ENCODE peak calls at places on chromosomes 6 and 20, in ten cellular contexts. One of them, this sample, is unnamed.

GRCh38 chr20:63052571-63053429 is 46.0 kb upstream of the BHLHE23 start:
- DNase-seq in pancreas: no peak
- DNase-seq in HFFc6: no peak
- DNase-seq in A549: no peak
- DNase-seq in HL-60: no peak
- DNase-seq in AG09309: no peak
- DNase-seq in AG04450: no peak
- DNase-seq in spleen: peak; percentile 64
- DNase-seq in colonic mucosa: no peak
- DNase-seq in fibroblast of pulmonary artery: no peak
- DNase-seq in this sample: no peak

GRCh38 chr6:38015341-38015740 is 195.8 kb downstream of the ZFAND3 start:
- DNase-seq in HL-60: no peak
- DNase-seq in HFFc6: no peak
- DNase-seq in pancreas: no peak
- DNase-seq in colonic mucosa: no peak
- DNase-seq in fibroblast of pulmonary artery: no peak
- DNase-seq in A549: no peak
- DNase-seq in spleen: no peak
- DNase-seq in AG04450: no peak
- DNase-seq in AG09309: no peak
- DNase-seq in this sample: no peak

GRCh38 chr6:6634735-6635075 is 46.2 kb downstream of the LY86 start:
- DNase-seq in colonic mucosa: no peak
- DNase-seq in pancreas: no peak
- DNase-seq in fibroblast of pulmonary artery: no peak
- DNase-seq in HL-60: no peak
- DNase-seq in A549: no peak
- DNase-seq in HFFc6: no peak
- DNase-seq in AG04450: no peak
- DNase-seq in AG09309: no peak
- DNase-seq in spleen: no peak
- DNase-seq in this sample: no peak

GRCh38 chr6:45255434-45255833 is 72.7 kb upstream of the RUNX2 start:
- DNase-seq in HL-60: no peak
- DNase-seq in HFFc6: no peak
- DNase-seq in pancreas: no peak
- DNase-seq in AG09309: no peak
- DNase-seq in AG04450: no peak
- DNase-seq in colonic mucosa: no peak
- DNase-seq in A549: no peak
- DNase-seq in spleen: no peak
- DNase-seq in fibroblast of pulmonary artery: no peak
- DNase-seq in this sample: no peak

GRCh38 chr6:116106146-116106545 is 5.5 kb downstream of the NT5DC1 start:
- DNase-seq in pancreas: no peak
- DNase-seq in AG09309: no peak
- DNase-seq in A549: no peak
- DNase-seq in spleen: no peak
- DNase-seq in colonic mucosa: no peak
- DNase-seq in fibroblast of pulmonary artery: peak; percentile 79
- DNase-seq in HL-60: no peak
- DNase-seq in HFFc6: no peak
- DNase-seq in AG04450: no peak
- DNase-seq in this sample: no peak

GRCh38 chr20:21006611-21007010 is 99.5 kb downstream of the LINC00237 start:
- DNase-seq in fibroblast of pulmonary artery: no peak
- DNase-seq in pancreas: no peak
- DNase-seq in AG04450: no peak
- DNase-seq in AG09309: no peak
- DNase-seq in HFFc6: no peak
- DNase-seq in A549: no peak
- DNase-seq in colonic mucosa: no peak
- DNase-seq in spleen: no peak
- DNase-seq in HL-60: no peak
- DNase-seq in this sample: no peak

GRCh38 chr6:26053929-26054658 is 33.1 kb upstream of the HFE start:
- DNase-seq in AG09309: no peak
- DNase-seq in colonic mucosa: no peak
- DNase-seq in A549: peak; percentile 28
- DNase-seq in HL-60: no peak
- DNase-seq in spleen: no peak
- DNase-seq in fibroblast of pulmonary artery: no peak
- DNase-seq in AG04450: no peak
- DNase-seq in pancreas: no peak
- DNase-seq in HFFc6: no peak
- DNase-seq in this sample: no peak

GRCh38 chr20:10672579-10673127 is 1.1 kb downstream of the JAG1 start:
- DNase-seq in AG09309: no peak
- DNase-seq in HL-60: peak; percentile 63
- DNase-seq in AG04450: no peak
- DNase-seq in A549: no peak
- DNase-seq in spleen: peak; percentile 92
- DNase-seq in pancreas: peak; percentile 65
- DNase-seq in HFFc6: peak; percentile 37
- DNase-seq in fibroblast of pulmonary artery: peak; percentile 57
- DNase-seq in colonic mucosa: peak; percentile 69
- DNase-seq in this sample: peak; percentile 39

GRCh38 chr20:1892122-1892385 is 3.2 kb upstream of the SIRPA start:
- DNase-seq in spleen: peak; percentile 58
- DNase-seq in colonic mucosa: no peak
- DNase-seq in fibroblast of pulmonary artery: no peak
- DNase-seq in HL-60: no peak
- DNase-seq in pancreas: no peak
- DNase-seq in A549: no peak
- DNase-seq in AG04450: no peak
- DNase-seq in AG09309: no peak
- DNase-seq in HFFc6: no peak
- DNase-seq in this sample: no peak

GRCh38 chr20:45100563-45101245 is at the start of gene KCNS1:
- DNase-seq in colonic mucosa: no peak
- DNase-seq in AG09309: no peak
- DNase-seq in fibroblast of pulmonary artery: no peak
- DNase-seq in A549: no peak
- DNase-seq in HFFc6: no peak
- DNase-seq in pancreas: peak; percentile 33
- DNase-seq in HL-60: no peak
- DNase-seq in AG04450: no peak
- DNase-seq in spleen: no peak
- DNase-seq in this sample: peak; percentile 59

GRCh38 chr6:5906842-5907241 is 99.9 kb downstream of the NRN1 start:
- DNase-seq in pancreas: no peak
- DNase-seq in colonic mucosa: no peak
- DNase-seq in A549: no peak
- DNase-seq in HL-60: no peak
- DNase-seq in AG09309: no peak
- DNase-seq in fibroblast of pulmonary artery: no peak
- DNase-seq in spleen: no peak
- DNase-seq in HFFc6: no peak
- DNase-seq in AG04450: no peak
- DNase-seq in this sample: no peak

GRCh38 chr6:143522034-143522600 is 10.6 kb upstream of the FUCA2 start:
- DNase-seq in fibroblast of pulmonary artery: no peak
- DNase-seq in HL-60: no peak
- DNase-seq in AG09309: no peak
- DNase-seq in AG04450: no peak
- DNase-seq in spleen: no peak
- DNase-seq in colonic mucosa: no peak
- DNase-seq in HFFc6: no peak
- DNase-seq in pancreas: no peak
- DNase-seq in A549: no peak
- DNase-seq in this sample: no peak

GRCh38 chr6:31806470-31807272 is at the start of gene LSM2:
- DNase-seq in HFFc6: peak; percentile 97
- DNase-seq in HL-60: peak; percentile 96
- DNase-seq in pancreas: peak; percentile 98
- DNase-seq in fibroblast of pulmonary artery: peak; percentile 98
- DNase-seq in AG09309: peak; percentile 90
- DNase-seq in A549: peak; percentile 94
- DNase-seq in colonic mucosa: peak; percentile 96
- DNase-seq in spleen: peak; percentile 99
- DNase-seq in AG04450: peak; percentile 93
- DNase-seq in this sample: peak; percentile 96
- TF ChIP-seq CTCF in HFFc6: peak; percentile 68
- TF ChIP-seq CTCF in HL-60: no peak
- TF ChIP-seq CTCF in pancreas: no peak
- TF ChIP-seq CTCF in fibroblast of pulmonary artery: no peak
- TF ChIP-seq CTCF in AG09309: no peak
- TF ChIP-seq CTCF in A549: peak; percentile 31
- TF ChIP-seq CTCF in colonic mucosa: no peak
- TF ChIP-seq CTCF in spleen: peak; percentile 24
- TF ChIP-seq CTCF in AG04450: peak; percentile 18
- TF ChIP-seq CTCF in this sample: peak; percentile 28

GRCh38 chr20:64238115-64238825 is 17.3 kb upstream of the PCMTD2 start:
- DNase-seq in HL-60: no peak
- DNase-seq in HFFc6: no peak
- DNase-seq in fibroblast of pulmonary artery: no peak
- DNase-seq in colonic mucosa: no peak
- DNase-seq in AG09309: no peak
- DNase-seq in spleen: peak; percentile 38
- DNase-seq in AG04450: no peak
- DNase-seq in A549: no peak
- DNase-seq in pancreas: no peak
- DNase-seq in this sample: no peak

GRCh38 chr20:64239449-64240242 is 15.9 kb upstream of the PCMTD2 start:
- DNase-seq in fibroblast of pulmonary artery: no peak
- DNase-seq in pancreas: no peak
- DNase-seq in HFFc6: no peak
- DNase-seq in A549: no peak
- DNase-seq in colonic mucosa: no peak
- DNase-seq in AG09309: no peak
- DNase-seq in AG04450: no peak
- DNase-seq in spleen: peak; percentile 48
- DNase-seq in HL-60: no peak
- DNase-seq in this sample: no peak

GRCh38 chr20:64240243-64241015 is 15.1 kb upstream of the PCMTD2 start:
- DNase-seq in A549: no peak
- DNase-seq in pancreas: no peak
- DNase-seq in HFFc6: no peak
- DNase-seq in colonic mucosa: no peak
- DNase-seq in AG04450: no peak
- DNase-seq in spleen: peak; percentile 56
- DNase-seq in AG09309: no peak
- DNase-seq in HL-60: no peak
- DNase-seq in fibroblast of pulmonary artery: no peak
- DNase-seq in this sample: no peak

GRCh38 chr20:64237316-64237715 is 18.2 kb upstream of the PCMTD2 start:
- DNase-seq in spleen: peak; percentile 65
- DNase-seq in AG04450: no peak
- DNase-seq in HFFc6: no peak
- DNase-seq in AG09309: no peak
- DNase-seq in fibroblast of pulmonary artery: no peak
- DNase-seq in colonic mucosa: no peak
- DNase-seq in pancreas: no peak
- DNase-seq in HL-60: no peak
- DNase-seq in A549: no peak
- DNase-seq in this sample: no peak

GRCh38 chr20:64238851-64239387 is 16.6 kb upstream of the PCMTD2 start:
- DNase-seq in fibroblast of pulmonary artery: no peak
- DNase-seq in colonic mucosa: no peak
- DNase-seq in AG04450: no peak
- DNase-seq in HL-60: no peak
- DNase-seq in HFFc6: no peak
- DNase-seq in spleen: no peak
- DNase-seq in A549: no peak
- DNase-seq in AG09309: no peak
- DNase-seq in pancreas: no peak
- DNase-seq in this sample: no peak
- TF ChIP-seq CTCF in fibroblast of pulmonary artery: no peak
- TF ChIP-seq CTCF in colonic mucosa: no peak
- TF ChIP-seq CTCF in AG04450: no peak
- TF ChIP-seq CTCF in HL-60: no peak
- TF ChIP-seq CTCF in HFFc6: no peak
- TF ChIP-seq CTCF in spleen: no peak
- TF ChIP-seq CTCF in A549: no peak
- TF ChIP-seq CTCF in AG09309: no peak
- TF ChIP-seq CTCF in pancreas: no peak
- TF ChIP-seq CTCF in this sample: no peak

GRCh38 chr20:34850969-34851368 is 21.7 kb downstream of the GGT7 start:
- DNase-seq in fibroblast of pulmonary artery: no peak
- DNase-seq in HL-60: no peak
- DNase-seq in AG04450: no peak
- DNase-seq in colonic mucosa: no peak
- DNase-seq in spleen: no peak
- DNase-seq in pancreas: no peak
- DNase-seq in HFFc6: no peak
- DNase-seq in A549: no peak
- DNase-seq in AG09309: no peak
- DNase-seq in this sample: no peak
- TF ChIP-seq CTCF in fibroblast of pulmonary artery: no peak
- TF ChIP-seq CTCF in HL-60: no peak
- TF ChIP-seq CTCF in AG04450: no peak
- TF ChIP-seq CTCF in colonic mucosa: no peak
- TF ChIP-seq CTCF in spleen: no peak
- TF ChIP-seq CTCF in pancreas: no peak
- TF ChIP-seq CTCF in HFFc6: no peak
- TF ChIP-seq CTCF in A549: no peak
- TF ChIP-seq CTCF in AG09309: no peak
- TF ChIP-seq CTCF in this sample: no peak

GRCh38 chr20:3767434-3768341 is at the start of gene ADISSP:
- DNase-seq in A549: peak; percentile 99
- DNase-seq in fibroblast of pulmonary artery: peak; percentile 99
- DNase-seq in colonic mucosa: peak; percentile 98
- DNase-seq in HFFc6: peak; percentile 98
- DNase-seq in spleen: peak; percentile 100
- DNase-seq in AG04450: peak; percentile 95
- DNase-seq in AG09309: peak; percentile 89
- DNase-seq in HL-60: peak; percentile 99
- DNase-seq in pancreas: peak; percentile 98
- DNase-seq in this sample: peak; percentile 97
- TF ChIP-seq CTCF in A549: no peak
- TF ChIP-seq CTCF in fibroblast of pulmonary artery: peak; percentile 3
- TF ChIP-seq CTCF in colonic mucosa: no peak
- TF ChIP-seq CTCF in HFFc6: no peak
- TF ChIP-seq CTCF in spleen: no peak
- TF ChIP-seq CTCF in AG04450: peak; percentile 28
- TF ChIP-seq CTCF in AG09309: no peak
- TF ChIP-seq CTCF in HL-60: no peak
- TF ChIP-seq CTCF in pancreas: no peak
- TF ChIP-seq CTCF in this sample: no peak

DNA sequence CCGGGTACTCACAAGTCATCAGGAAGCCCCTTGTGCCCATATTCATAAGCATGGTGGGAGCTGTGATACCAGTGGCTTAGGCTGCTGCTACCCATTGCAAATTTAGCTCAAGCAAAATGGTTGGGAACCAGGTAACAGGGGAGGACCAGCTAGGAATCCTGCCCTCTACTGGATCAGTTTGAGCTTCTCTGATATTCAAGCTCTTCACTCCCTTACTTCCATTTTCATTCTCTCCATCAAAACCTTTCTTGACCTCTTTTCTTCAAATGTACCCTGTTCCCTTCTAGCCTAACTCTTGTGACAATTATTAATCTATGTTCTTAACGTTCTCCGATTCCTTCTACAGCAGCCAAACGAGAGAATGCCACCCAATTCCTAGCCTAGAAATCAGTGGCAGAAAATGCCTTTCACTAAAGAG is 9.7 kb downstream of the NOL7 start:
- DNase-seq in colonic mucosa: no peak
- DNase-seq in AG09309: no peak
- DNase-seq in A549: peak; percentile 56
- DNase-seq in AG04450: no peak
- DNase-seq in pancreas: no peak
- DNase-seq in fibroblast of pulmonary artery: peak; percentile 65
- DNase-seq in HFFc6: peak; percentile 28
- DNase-seq in spleen: no peak
- DNase-seq in HL-60: no peak
- DNase-seq in this sample: no peak
- TF ChIP-seq CTCF in colonic mucosa: peak; percentile 44
- TF ChIP-seq CTCF in AG09309: peak; percentile 54
- TF ChIP-seq CTCF in A549: peak; percentile 42
- TF ChIP-seq CTCF in AG04450: peak; percentile 60
- TF ChIP-seq CTCF in pancreas: no peak
- TF ChIP-seq CTCF in fibroblast of pulmonary artery: peak; percentile 66
- TF ChIP-seq CTCF in HFFc6: peak; percentile 79
- TF ChIP-seq CTCF in spleen: peak; percentile 37
- TF ChIP-seq CTCF in HL-60: peak; percentile 41
- TF ChIP-seq CTCF in this sample: peak; percentile 43